ENCODE peak calls at places on chromosome 4, in seven cellular contexts. W is cardiac fibroblast, U is HFFc6, K is Calu3, X is endodermal cell, H is HFF-Myc, S is HCT116. E is an unnamed sample.

GRCh38 chr4:18568600-18568999 is 547.0 kb upstream of the LCORL start:
- DNase-seq in W (no peak), U (no peak), K (no peak), X (no peak), H (no peak), S (no peak), E (no peak)

GRCh38 chr4:10773010-10773409 is 88.4 kb upstream of the CLNK start:
- DNase-seq in W (no peak), U (no peak), K (no peak), X (no peak), H (no peak), S (no peak), E (no peak)

GRCh38 chr4:25524616-25525146 is 131.0 kb upstream of the SLC34A2 start:
- DNase-seq in W (no peak), U (no peak), K (no peak), X (no peak), H (no peak), S (no peak), E (no peak)

GRCh38 chr4:108398326-108398725 is 222.1 kb upstream of the RPL34 start:
- DNase-seq in W (no peak), U (no peak), K (no peak), X (no peak), H (no peak), S (no peak), E (no peak)

GRCh38 chr4:145230726-145231125 is 50.3 kb upstream of the OTUD4 start:
- DNase-seq in W (peak), U (peak), K (no peak), X (no peak), H (no peak), S (no peak), E (no peak)

GRCh38 chr4:7295201-7295916 is 103.0 kb downstream of the SORCS2 start:
- DNase-seq in W (peak), U (no peak), K (no peak), X (no peak), H (no peak), S (no peak), E (no peak)

GRCh38 chr4:8015512-8015911 is 75.9 kb upstream of the AFAP1 start:
- DNase-seq in W (peak), U (no peak), K (no peak), X (no peak), H (no peak), S (no peak), E (no peak)

GRCh38 chr4:73589261-73589847 is 30.9 kb downstream of the RASSF6 start:
- DNase-seq in W (peak), U (peak), K (no peak), X (no peak), H (peak), S (no peak), E (no peak)

GRCh38 chr4:147768113-147768512 is 36.2 kb downstream of the ARHGAP10 start:
- DNase-seq in W (peak), U (peak), K (no peak), X (no peak), H (no peak), S (no peak), E (peak)

GRCh38 chr4:137417676-137418075 is 114.6 kb downstream of the PCDH18 start:
- DNase-seq in W (no peak), U (peak), K (no peak), X (no peak), H (no peak), S (no peak), E (no peak)

GRCh38 chr4:84379881-84380618 is 119.0 kb downstream of the NKX6-1 start:
- DNase-seq in W (peak), U (no peak), K (no peak), X (peak), H (no peak), S (no peak), E (no peak)

GRCh38 chr4:142974331-142974730 is 128.2 kb upstream of the INPP4B start:
- DNase-seq in W (no peak), U (no peak), K (no peak), X (no peak), H (no peak), S (no peak), E (no peak)

GRCh38 chr4:648579-649292 is 23.4 kb downstream of the PDE6B start:
- DNase-seq in W (no peak), U (no peak), K (no peak), X (peak), H (no peak), S (no peak), E (no peak)

GRCh38 chr4:73603307-73603710 is 16.9 kb downstream of the RASSF6 start:
- DNase-seq in W (peak), U (no peak), K (peak), X (no peak), H (no peak), S (no peak), E (no peak)

DNA sequence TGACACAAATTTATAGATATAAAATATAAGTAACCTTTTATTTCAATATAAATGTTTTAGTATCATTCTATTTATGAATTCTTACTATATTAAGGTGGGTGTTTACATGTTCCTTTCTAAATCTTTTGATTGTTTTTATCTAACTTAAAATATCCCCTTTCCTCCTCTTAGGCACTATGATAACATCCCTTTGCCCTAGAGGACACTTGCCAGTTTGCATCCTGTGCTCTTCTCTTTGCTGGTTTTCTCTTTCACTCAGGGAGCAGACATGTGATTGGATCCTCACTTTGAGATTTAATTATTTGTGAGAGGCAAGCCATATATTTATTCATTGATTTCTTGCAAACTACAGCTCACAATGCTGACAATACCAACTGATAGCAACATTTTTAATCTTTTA is 16.2 kb downstream of the LRIT3 start:
- DNase-seq in W (no peak), U (no peak), K (no peak), X (no peak), H (no peak), S (no peak), E (no peak)
- TF ChIP-seq CTCF in W (no peak), U (no peak), K (no peak), X (peak), H (no peak), S (no peak), E (no peak)

GRCh38 chr4:3375688-3376087 is 66.1 kb upstream of the HGFAC start:
- DNase-seq in W (peak), U (peak), K (no peak), X (no peak), H (peak), S (no peak), E (no peak)
- TF ChIP-seq CTCF in W (peak), U (no peak), K (no peak), X (no peak), H (no peak), S (no peak), E (no peak)

GRCh38 chr4:9704551-9705332 is 76.7 kb upstream of the DRD5 start:
- DNase-seq in W (no peak), U (no peak), K (no peak), X (peak), H (no peak), S (no peak), E (no peak)

DNA sequence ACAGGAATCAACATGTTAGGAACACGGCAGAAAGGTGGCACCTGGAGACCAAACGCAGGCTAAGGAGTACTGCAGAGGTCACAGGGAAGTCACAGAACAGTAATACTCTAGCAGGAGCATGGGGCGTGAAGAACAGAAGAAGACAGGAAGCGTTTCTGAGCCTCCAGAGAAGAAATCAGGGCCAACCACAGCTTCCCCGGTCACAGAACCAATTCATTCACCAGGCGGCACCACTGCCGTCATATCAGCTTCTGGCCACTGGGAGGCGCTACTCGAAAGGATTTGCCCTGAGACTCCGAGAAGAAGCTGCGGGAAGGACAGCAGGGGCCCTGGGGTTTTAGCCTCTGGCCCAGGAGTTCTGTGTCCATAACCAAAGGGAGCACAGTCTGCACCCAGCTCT is 78.0 kb upstream of the DRD5 start:
- DNase-seq in W (peak), U (no peak), K (peak), X (peak), H (no peak), S (peak), E (peak)
- TF ChIP-seq CTCF in W (peak), U (peak), K (peak), X (peak), H (peak), S (peak), E (peak)

GRCh38 chr4:139861471-139861870 is 195.9 kb downstream of the MGST2 start:
- DNase-seq in W (no peak), U (no peak), K (no peak), X (no peak), H (no peak), S (no peak), E (no peak)
- TF ChIP-seq CTCF in W (no peak), U (no peak), K (no peak), X (peak), H (no peak), S (no peak), E (no peak)

DNA sequence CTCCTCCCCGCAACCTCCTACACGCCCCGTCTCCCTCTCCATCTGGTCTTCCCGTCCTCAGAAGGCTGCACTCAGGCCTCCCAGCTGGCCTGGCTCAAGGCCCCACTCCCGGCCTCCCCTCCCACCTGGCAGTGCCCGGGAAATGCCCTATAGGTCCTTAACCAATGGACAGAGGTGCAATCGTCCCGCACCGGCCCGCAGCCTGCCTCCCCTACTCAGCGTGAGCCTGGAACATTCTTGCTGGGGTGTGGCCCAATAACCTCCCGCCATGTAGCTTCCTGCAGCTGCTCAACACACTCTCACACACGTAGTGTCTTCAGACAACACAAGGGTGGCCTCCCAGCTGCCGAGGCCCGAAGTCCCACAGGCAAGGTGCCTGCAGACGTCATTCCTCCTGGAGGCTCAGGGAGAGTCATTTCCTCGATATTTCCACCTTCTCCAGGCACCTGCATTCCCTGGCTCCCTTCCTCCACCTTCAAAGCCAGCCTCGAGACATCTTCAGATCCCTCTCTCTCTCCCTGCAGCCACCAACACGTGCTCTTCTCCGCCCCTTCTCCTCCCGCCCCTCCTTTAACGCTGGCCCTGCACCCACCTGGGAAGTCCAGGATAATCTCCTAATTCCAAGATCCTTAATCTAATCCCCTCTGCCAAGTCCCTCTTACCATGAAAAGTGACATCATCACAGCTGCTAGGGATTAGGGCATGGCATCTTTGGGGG is 56.2 kb downstream of the ADRA2C start:
- DNase-seq in W (peak), U (no peak), K (no peak), X (no peak), H (no peak), S (no peak), E (no peak)
- TF ChIP-seq CTCF in W (no peak), U (no peak), K (no peak), X (no peak), H (no peak), S (no peak), E (no peak)

GRCh38 chr4:113901994-113902787 is 77.3 kb downstream of the ARSJ start:
- DNase-seq in W (no peak), U (no peak), K (peak), X (no peak), H (no peak), S (no peak), E (no peak)
- TF ChIP-seq CTCF in W (no peak), U (no peak), K (peak), X (peak), H (no peak), S (no peak), E (no peak)

E was measured in CD14-positive monocyte.